ENCODE peak calls at places on chromosomes 11 and 22, in seven cellular contexts. W is sigmoid colon; B is progenitor cell of endocrine pancreas; M is stimulated activated CD4-positive, alpha-beta T cell treated with anti-CD3 and anti-CD28 coated beads, Interleukin-12 subunit alpha, Interleukin-12 subunit beta, amount 100 ng/mL, for 48 hours; C is GM04504; S is iris pigment epithelial cell; K is MV-4-11. R is an unnamed sample.
A peak's percentile ranks its signal among the peaks of the same experiment; 100 is the strongest.

GRCh38 chr11:26741036-26741435 is 19.2 kb upstream of the SLC5A12 start:
- DNase-seq in K (no peak), C (peak; percentile 41), M (no peak), B (no peak), W (no peak), S (peak; percentile 88), R (no peak)

GRCh38 chr11:131136476-131136875 is 220.2 kb upstream of the SNX19 start:
- DNase-seq in B (no peak), S (peak; percentile 7), K (no peak), W (no peak), M (no peak), C (no peak), R (no peak)

GRCh38 chr11:19714387-19715363 is 2.0 kb downstream of the NAV2 start:
- DNase-seq in M (no peak), S (peak; percentile 55), K (no peak), B (no peak), C (peak; percentile 24), W (peak; percentile 84), R (no peak)

GRCh38 chr11:3226846-3227567 is 5.2 kb downstream of the MRGPRE start:
- DNase-seq in S (no peak), K (no peak), M (no peak), W (peak; percentile 56), C (no peak), B (no peak), R (no peak)

GRCh38 chr11:76863196-76863777 is 2.6 kb downstream of the ACER3 start:
- DNase-seq in B (no peak), S (no peak), W (no peak), C (no peak), M (no peak), K (peak; percentile 96), R (no peak)

GRCh38 chr11:57172031-57172430 is 9.7 kb upstream of the LRRC55 start:
- DNase-seq in S (no peak), M (no peak), B (no peak), W (no peak), C (no peak), K (no peak), R (no peak)

GRCh38 chr11:126280595-126280994 is 2.3 kb upstream of the TIRAP start:
- DNase-seq in S (no peak), M (no peak), C (no peak), B (no peak), K (peak; percentile 25), W (peak; percentile 68), R (no peak)

GRCh38 chr11:66687831-66688281 is 10.2 kb upstream of the RBM4B start:
- DNase-seq in M (no peak), C (no peak), B (no peak), K (no peak), S (no peak), W (peak; percentile 50), R (no peak)

GRCh38 chr11:134951305-134951700 is 539.3 kb upstream of the B3GAT1 start:
- DNase-seq in C (peak; percentile 43), K (no peak), S (peak; percentile 67), M (no peak), B (no peak), W (no peak), R (no peak)

GRCh38 chr22:31250740-31251330 is 38.7 kb downstream of the LIMK2 start:
- DNase-seq in S (no peak), B (no peak), K (no peak), M (no peak), C (no peak), W (no peak), R (no peak)

GRCh38 chr11:73907191-73907590 is 30.4 kb downstream of the PAAF1 start:
- DNase-seq in B (no peak), W (no peak), C (no peak), S (peak; percentile 70), K (peak; percentile 54), M (no peak), R (no peak)

GRCh38 chr22:28949788-28950187 is 66.4 kb downstream of the ZNRF3 start:
- DNase-seq in C (no peak), M (no peak), K (no peak), B (no peak), W (no peak), S (peak; percentile 89), R (no peak)

GRCh38 chr11:62680825-62681240 is 2.0 kb upstream of the UBXN1 start:
- DNase-seq in W (peak; percentile 73), K (peak; percentile 68), C (peak; percentile 65), B (no peak), S (peak; percentile 82), M (no peak), R (peak; percentile 27)

GRCh38 chr11:122634507-122634906 is 21.0 kb upstream of the UBASH3B start:
- DNase-seq in C (no peak), B (no peak), M (no peak), S (no peak), K (peak; percentile 9), W (peak; percentile 54), R (no peak)

GRCh38 chr22:27312567-27313507 is 488.7 kb downstream of the MN1 start:
- DNase-seq in B (no peak), W (no peak), C (no peak), S (no peak), K (no peak), M (no peak), R (no peak)

GRCh38 chr11:122685041-122685440 is 29.5 kb downstream of the UBASH3B start:
- DNase-seq in K (no peak), M (no peak), S (no peak), C (no peak), B (no peak), W (no peak), R (no peak)

GRCh38 chr11:72683782-72684200 is 9.6 kb upstream of the PDE2A start:
- DNase-seq in S (peak; percentile 32), C (no peak), K (peak; percentile 5), W (no peak), M (peak; percentile 63), B (peak; percentile 79), R (peak; percentile 91)

GRCh38 chr11:11265320-11265719 is 87.7 kb downstream of the CSNK2A3 start:
- DNase-seq in K (peak; percentile 13), M (no peak), W (no peak), S (no peak), C (no peak), B (no peak), R (no peak)